ENCODE peak calls at places on chromosomes 1 and 21, in four cellular contexts. B, N, K and Y are unnamed samples.

GRCh38 chr1:9145021-9145668 is 16.2 kb upstream of the GPR157 start:
- DNase-seq in B (peak), N (no peak), K (no peak), Y (no peak)

GRCh38 chr1:147756336-147756735 is 4.1 kb downstream of the GJA5 start:
- DNase-seq in B (no peak), K (no peak), N (no peak), Y (no peak)

GRCh38 chr1:166145496-166145895 is 21.3 kb downstream of the FAM78B start:
- DNase-seq in B (peak), K (no peak), N (no peak), Y (no peak)

GRCh38 chr21:42445311-42445710 is 41.6 kb downstream of the UBASH3A start:
- DNase-seq in B (no peak), N (no peak), K (no peak), Y (no peak)

GRCh38 chr1:200668514-200669313 is 993 bp downstream of the DDX59 start:
- DNase-seq in B (no peak), K (no peak), N (no peak), Y (no peak)

GRCh38 chr1:76593614-76594013 is 273.7 kb upstream of the ST6GALNAC5 start:
- DNase-seq in N (no peak), K (no peak), B (no peak), Y (no peak)

GRCh38 chr1:206566976-206567375 is 45.3 kb downstream of the EIF2D start:
- DNase-seq in K (no peak), N (no peak), B (no peak), Y (no peak)

GRCh38 chr21:42262826-42263225 is 43.9 kb downstream of the ABCG1 start:
- DNase-seq in N (peak), B (peak), K (no peak), Y (peak)

GRCh38 chr1:207393610-207394009 is 60.5 kb upstream of the CR2 start:
- DNase-seq in B (peak), K (no peak), N (peak), Y (no peak)

GRCh38 chr1:212368073-212368484 is 46.6 kb downstream of the PACC1 start:
- DNase-seq in K (no peak), N (peak), B (peak), Y (peak)

GRCh38 chr1:41880951-41881885 is 37.5 kb downstream of the HIVEP3 start:
- DNase-seq in K (no peak), N (no peak), B (no peak), Y (no peak)

GRCh38 chr1:160567858-160568682 is 11.2 kb downstream of the CD84 start:
- DNase-seq in B (peak), N (no peak), K (no peak), Y (no peak)

GRCh38 chr21:35460441-35460840 is 411.3 kb upstream of the RUNX1 start:
- DNase-seq in K (no peak), B (no peak), N (no peak), Y (no peak)

GRCh38 chr21:33070921-33071877 is 1.3 kb downstream of the OLIG1 start:
- DNase-seq in K (no peak), N (no peak), B (no peak), Y (no peak)

GRCh38 chr1:201655910-201656669 is 117.2 kb downstream of the NAV1 start:
- DNase-seq in N (no peak), K (no peak), B (no peak), Y (no peak)